ENCODE peak calls at places on chromosome 18, in seven cellular contexts. C is GM23338, B is HCT116, J is SK-N-SH, Z is OCI-LY7, M is hepatocyte, S is MM.1S. W is an unnamed sample. For H3K36me3, the result is how much of the 10 kb centered on the place peaks cover.

GRCh38 chr18:74040459-74041332 is 106.9 kb downstream of the FBXO15 start:
- DNase-seq in C (peak), B (peak), J (peak), Z (peak), M (peak), S (peak), W (peak)

GRCh38 chr18:79328917-79329316 is 66.8 kb upstream of the NFATC1 start:
- DNase-seq in C (no peak), B (no peak), J (no peak), Z (no peak), M (no peak), S (no peak), W (no peak)

GRCh38 chr18:57854726-57855125 is 51.6 kb upstream of the ATP8B1 start:
- DNase-seq in C (no peak), B (no peak), J (no peak), Z (no peak), M (no peak), S (no peak), W (peak)

GRCh38 chr18:77899972-77900754 is 650.5 kb downstream of the GALR1 start:
- DNase-seq in C (peak), B (no peak), J (peak), Z (no peak), M (peak), S (peak), W (peak)

GRCh38 chr18:72539861-72540260 is 4.3 kb downstream of the CBLN2 start:
- DNase-seq in C (no peak), B (no peak), J (no peak), Z (no peak), M (no peak), S (no peak), W (no peak)

GRCh38 chr18:57901819-57902600 is 98.9 kb upstream of the ATP8B1 start:
- DNase-seq in C (peak), B (no peak), J (no peak), Z (no peak), M (peak), S (no peak), W (no peak)

GRCh38 chr18:2914185-2914584 is 67.4 kb downstream of the EMILIN2 start:
- DNase-seq in C (no peak), B (no peak), J (no peak), Z (no peak), M (no peak), S (no peak), W (no peak)

GRCh38 chr18:27695509-27695908 is 481.4 kb downstream of the CDH2 start:
- DNase-seq in C (no peak), B (no peak), J (no peak), Z (no peak), M (peak), S (no peak), W (peak)

GRCh38 chr18:8562065-8562464 is 47.2 kb upstream of the RAB12 start:
- DNase-seq in C (no peak), B (no peak), J (no peak), Z (no peak), M (no peak), S (no peak), W (no peak)

GRCh38 chr18:33837191-33837590 is 259.2 kb downstream of the ASXL3 start:
- DNase-seq in C (peak), B (no peak), J (no peak), Z (no peak), M (no peak), S (no peak), W (no peak)

GRCh38 chr18:33841221-33841967 is 263.4 kb downstream of the ASXL3 start:
- DNase-seq in C (peak), B (no peak), J (no peak), Z (peak), M (no peak), S (no peak), W (no peak)

GRCh38 chr18:33835419-33835818 is 257.4 kb downstream of the ASXL3 start:
- DNase-seq in C (no peak), B (no peak), J (no peak), Z (no peak), M (no peak), S (no peak), W (no peak)

GRCh38 chr18:33839452-33840225 is 261.6 kb downstream of the ASXL3 start:
- DNase-seq in C (peak), B (peak), J (peak), Z (peak), M (peak), S (peak), W (peak)

DNA sequence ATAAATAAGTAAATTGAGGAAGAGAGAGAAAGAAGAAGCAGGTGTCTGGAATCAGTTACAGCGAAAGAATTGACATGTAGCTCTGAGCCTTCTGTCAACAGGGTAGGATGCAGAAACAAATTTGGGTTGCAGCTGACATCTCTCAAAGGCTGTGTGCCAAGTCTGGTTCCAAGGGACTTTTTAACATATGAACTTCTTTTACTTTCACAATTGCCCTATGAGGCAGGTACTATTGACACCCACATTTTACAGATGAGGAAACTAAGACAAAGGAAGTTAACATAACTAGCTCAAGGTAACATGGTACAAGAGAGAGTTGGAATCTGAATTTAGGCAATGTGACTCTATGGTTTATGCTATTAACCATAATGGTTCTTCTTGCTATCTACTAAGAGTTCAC is 260.1 kb downstream of the ASXL3 start:
- DNase-seq in C (no peak), B (no peak), J (no peak), Z (no peak), M (no peak), S (peak), W (no peak)
- TF ChIP-seq CTCF in C (no peak), B (no peak), J (no peak), Z (no peak), M (no peak), S (no peak), W (no peak)

GRCh38 chr18:69492861-69493260 is 92.2 kb downstream of the DOK6 start:
- DNase-seq in C (no peak), B (no peak), J (no peak), Z (no peak), M (no peak), S (no peak), W (no peak)
- TF ChIP-seq EZH2phosphoT487 in C (no peak), B (no peak), J (no peak), Z (no peak), M (no peak), S (no peak), W (no peak)

GRCh38 chr18:63130176-63130575 is 189.4 kb downstream of the BCL2 start:
- DNase-seq in C (no peak), B (no peak), J (no peak), Z (no peak), M (no peak), S (no peak), W (no peak)
- H3K36me3 ChIP-seq in C (under half), B (under half), J (under half), Z (under half), M (under half), S (under half), W (under half)

DNA sequence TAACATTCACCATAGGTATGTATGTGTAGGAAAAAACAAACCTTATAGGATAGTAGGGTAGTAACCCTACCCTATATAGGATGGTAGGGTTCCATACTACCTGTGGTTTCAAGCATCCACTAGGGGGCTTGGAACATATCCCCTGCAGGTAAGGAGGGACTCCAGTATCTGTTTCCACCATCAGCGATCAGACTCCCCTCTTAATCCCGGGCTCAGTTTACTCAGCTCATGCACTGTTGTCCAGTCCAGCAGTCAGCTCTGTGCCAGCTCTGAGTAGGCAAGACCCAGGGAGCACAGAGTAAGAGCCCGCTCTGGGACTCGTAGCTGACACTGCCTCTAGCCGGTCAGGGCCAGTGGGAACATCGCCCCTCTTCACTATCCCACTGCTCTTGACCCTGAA is 61.7 kb downstream of the MEX3C start:
- DNase-seq in C (peak), B (peak), J (no peak), Z (peak), M (no peak), S (no peak), W (peak)
- TF ChIP-seq CTCF in C (peak), B (no peak), J (peak), Z (peak), M (peak), S (peak), W (no peak)

GRCh38 chr18:13464432-13465125 is 246.0 kb downstream of the LDLRAD4 start:
- DNase-seq in C (no peak), B (no peak), J (no peak), Z (peak), M (no peak), S (peak), W (no peak)
- TF ChIP-seq EZH2phosphoT487 in C (no peak), B (no peak), J (no peak), Z (no peak), M (no peak), S (no peak), W (no peak)

DNA sequence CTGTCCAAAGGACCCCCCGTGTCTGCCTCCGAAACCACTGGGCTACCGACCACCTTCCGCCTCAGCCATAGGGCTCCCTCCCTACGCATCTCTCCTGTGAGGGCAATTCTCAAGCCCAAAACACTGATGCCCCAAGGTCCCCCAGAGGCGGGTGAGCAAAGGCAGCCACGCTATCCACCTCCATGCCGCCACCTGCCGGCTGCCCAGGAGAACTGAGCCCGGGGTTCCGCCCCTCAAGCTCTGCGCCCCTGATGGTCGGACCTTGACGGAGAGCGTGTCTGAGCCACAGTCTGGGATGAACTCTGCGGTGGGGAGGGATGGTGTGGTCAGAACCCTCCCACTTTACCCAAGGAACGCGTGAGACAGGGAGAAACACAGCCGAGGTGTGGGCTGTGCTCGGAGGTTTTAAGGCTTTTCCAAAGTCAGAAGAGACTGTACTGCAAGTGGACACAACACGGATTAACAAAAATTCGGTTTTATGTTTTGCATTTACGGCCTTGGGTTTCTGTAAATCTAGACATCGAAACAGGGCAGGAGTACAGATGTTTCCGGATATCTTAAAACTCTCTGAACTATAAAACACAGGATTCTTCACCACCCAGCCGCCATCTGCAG is 114.1 kb downstream of the ZNF516 start:
- DNase-seq in C (peak), B (peak), J (no peak), Z (peak), M (no peak), S (peak), W (no peak)
- H3K36me3 ChIP-seq in C (under half), B (under half), J (under half), Z (under half), M (under half), S (under half), W (under half)

W was measured in PC-3.